ENCODE peak calls at places on chromosomes 12 and 14, in four cellular contexts. R is sigmoid colon, W is progenitor cell of endocrine pancreas, Z is MCF 10A. Y is an unnamed sample.

GRCh38 chr14:93772263-93772662 is 16.0 kb downstream of the PRIMA1 start:
- DNase-seq in W (no peak), R (peak; percentile 86), Z (no peak), Y (no peak)

GRCh38 chr14:51439896-51440295 is 199.8 kb downstream of the TMX1 start:
- DNase-seq in W (no peak), Z (no peak), R (no peak), Y (no peak)

GRCh38 chr14:61025239-61026223 is 44.5 kb downstream of the SLC38A6 start:
- DNase-seq in R (peak; percentile 78), W (peak; percentile 14), Z (peak; percentile 77), Y (peak; percentile 96)

GRCh38 chr14:24095196-24096068 is 1.3 kb downstream of the PCK2 start:
- DNase-seq in Z (peak; percentile 33), R (no peak), W (no peak), Y (no peak)

GRCh38 chr12:22282283-22282682 is 52.2 kb downstream of the ST8SIA1 start:
- DNase-seq in R (no peak), Z (peak; percentile 89), W (no peak), Y (peak; percentile 61)

GRCh38 chr12:116332705-116333380 is 55.4 kb upstream of the MED13L start:
- DNase-seq in Z (no peak), R (no peak), W (no peak), Y (no peak)

GRCh38 chr14:57487771-57488170 is 5.9 kb downstream of the CCDC198 start:
- DNase-seq in R (no peak), W (no peak), Z (no peak), Y (peak; percentile 28)

GRCh38 chr14:70188292-70188607 is 501 bp downstream of the SLC8A3 start:
- DNase-seq in W (no peak), R (no peak), Z (no peak), Y (no peak)

GRCh38 chr12:43282106-43282505 is 269.9 kb downstream of the ADAMTS20 start:
- DNase-seq in W (no peak), R (no peak), Z (peak; percentile 28), Y (peak; percentile 58)

GRCh38 chr12:52350021-52350620 is 17.2 kb downstream of the KRT85 start:
- DNase-seq in Z (no peak), W (no peak), R (no peak), Y (no peak)

GRCh38 chr14:32382704-32383103 is 53.6 kb downstream of the AKAP6 start:
- DNase-seq in Z (peak; percentile 38), R (no peak), W (no peak), Y (peak; percentile 59)
- TF ChIP-seq CTCF in Z (peak; percentile 75), R (no peak), W (peak; percentile 48), Y (peak; percentile 88)

DNA sequence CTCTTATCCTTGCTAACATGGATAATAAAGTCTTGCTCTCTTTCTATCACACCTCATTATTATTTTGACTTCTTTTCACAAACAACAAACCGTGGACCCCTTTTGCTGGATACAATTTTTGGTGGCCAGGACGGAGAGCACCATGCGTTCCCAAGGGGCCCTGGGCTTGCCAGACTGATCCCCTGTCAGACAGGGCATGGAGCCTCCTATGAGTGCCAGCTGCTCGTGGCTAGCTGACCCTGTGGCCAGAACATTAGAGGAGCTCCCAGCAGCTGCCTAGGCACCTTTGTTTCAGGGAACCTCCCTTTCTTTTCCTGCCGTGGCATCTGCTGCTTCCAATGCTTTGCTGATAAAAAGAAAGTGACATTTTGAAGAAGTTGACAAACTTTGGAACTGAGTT is 12.5 kb upstream of the CAND1 start:
- DNase-seq in W (no peak), R (no peak), Z (no peak), Y (no peak)
- TF ChIP-seq CTCF in W (no peak), R (no peak), Z (no peak), Y (no peak)

GRCh38 chr12:80598004-80598606 is 109.3 kb upstream of the MYF6 start:
- DNase-seq in R (no peak), W (no peak), Z (peak; percentile 61), Y (peak; percentile 72)
- TF ChIP-seq CTCF in R (no peak), W (peak; percentile 52), Z (peak; percentile 52), Y (peak; percentile 74)

DNA sequence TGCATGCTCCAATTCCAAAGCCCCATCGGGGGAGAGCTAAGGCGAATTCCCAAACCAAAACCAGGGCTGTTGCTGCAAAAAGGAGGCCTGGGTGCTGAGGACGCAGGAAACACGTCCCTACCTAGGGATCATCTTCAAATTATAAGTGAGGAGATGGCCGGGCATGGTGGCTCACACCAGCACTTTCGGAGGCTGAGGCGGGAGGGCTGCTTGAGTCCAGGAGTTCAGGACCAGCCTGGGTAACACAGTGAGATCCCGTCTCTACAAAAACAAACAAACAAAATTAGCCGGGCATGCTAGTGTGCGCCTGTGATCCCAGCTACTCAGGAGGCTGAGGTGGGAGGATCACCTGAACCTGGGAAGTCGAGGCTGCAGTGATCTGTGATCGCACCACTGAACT is 143.2 kb downstream of the CALM1 start:
- DNase-seq in R (no peak), Z (no peak), W (no peak), Y (no peak)
- TF ChIP-seq CTCF in R (no peak), Z (no peak), W (no peak), Y (no peak)

GRCh38 chr12:69480698-69481097 is 10.5 kb downstream of the FRS2 start:
- DNase-seq in R (no peak), Z (no peak), W (no peak), Y (no peak)
- TF ChIP-seq CTCF in R (no peak), Z (no peak), W (no peak), Y (no peak)

Y was measured in PC-3.